ENCODE peak calls at places on chromosomes 2 and 18, in four cellular contexts. D is heart left ventricle, F is stomach, G is prostate gland. S is an unnamed sample. For H3K4me1, the result is how much of the 10 kb centered on the place peaks cover.

GRCh38 chr18:38940863-38941531 is 1375.4 kb upstream of the CELF4 start:
- DNase-seq in G (no peak), D (no peak), F (no peak), S (no peak)

GRCh38 chr2:140401056-140401455 is 1620.9 kb upstream of the NXPH2 start:
- DNase-seq in G (no peak), F (no peak), D (no peak), S (no peak)

GRCh38 chr18:45373286-45373880 is 241.9 kb upstream of the SLC14A2 start:
- DNase-seq in D (no peak), F (no peak), G (no peak), S (no peak)

GRCh38 chr2:85273732-85274731 is 53.8 kb downstream of the TGOLN2 start:
- DNase-seq in F (no peak), D (no peak), G (no peak), S (peak)

GRCh38 chr2:111168528-111168929 is 47.8 kb downstream of the BCL2L11 start:
- DNase-seq in D (peak), F (peak), G (no peak), S (no peak)

GRCh38 chr2:55498582-55498981 is 20.9 kb upstream of the CFAP36 start:
- DNase-seq in D (no peak), F (no peak), G (no peak), S (no peak)

GRCh38 chr2:134201559-134201958 is 52.3 kb upstream of the MGAT5 start:
- DNase-seq in D (no peak), G (no peak), F (no peak), S (no peak)

GRCh38 chr2:21372654-21373053 is 248.9 kb downstream of the TDRD15 start:
- DNase-seq in G (no peak), D (no peak), F (no peak), S (no peak)

GRCh38 chr18:24196764-24197163 is 57.9 kb downstream of the CABYR start:
- DNase-seq in F (no peak), D (no peak), G (no peak), S (no peak)

GRCh38 chr18:37534627-37535026 is 31.0 kb downstream of the CELF4 start:
- DNase-seq in D (no peak), F (no peak), G (no peak), S (no peak)

GRCh38 chr2:64296150-64296500 is 151.9 kb upstream of the PELI1 start:
- DNase-seq in F (no peak), G (no peak), D (no peak), S (no peak)

GRCh38 chr18:74446631-74447403 is 10.3 kb downstream of the DIPK1C start:
- DNase-seq in D (no peak), F (no peak), G (no peak), S (no peak)

GRCh38 chr18:22115573-22115972 is 53.8 kb upstream of the GATA6 start:
- DNase-seq in D (no peak), G (no peak), F (peak), S (no peak)

GRCh38 chr2:39487398-39488250 is 50.5 kb upstream of the MAP4K3 start:
- DNase-seq in D (no peak), G (no peak), F (no peak), S (no peak)

GRCh38 chr18:12458761-12459160 is 51.0 kb downstream of the PRELID3A start:
- DNase-seq in F (no peak), D (no peak), G (no peak), S (no peak)

GRCh38 chr18:28181616-28182015 is 4.7 kb upstream of the CDH2 start:
- DNase-seq in G (no peak), D (no peak), F (no peak), S (no peak)

GRCh38 chr2:235026649-235027557 is 75.1 kb downstream of the SH3BP4 start:
- DNase-seq in F (peak), G (peak), D (peak), S (peak)

GRCh38 chr2:45256867-45257641 is 247.8 kb upstream of the SIX2 start:
- DNase-seq in F (no peak), D (no peak), G (peak), S (no peak)

GRCh38 chr2:147636238-147636887 is 208.5 kb upstream of the ACVR2A start:
- DNase-seq in G (no peak), F (no peak), D (no peak), S (no peak)

GRCh38 chr18:29147944-29148343 is 971.0 kb upstream of the CDH2 start:
- DNase-seq in F (no peak), G (no peak), D (no peak), S (no peak)

GRCh38 chr18:498901-499300 is 1.6 kb downstream of the COLEC12 start:
- DNase-seq in F (no peak), D (no peak), G (no peak), S (no peak)

GRCh38 chr2:36380624-36381481 is 25.3 kb downstream of the CRIM1 start:
- DNase-seq in F (no peak), G (no peak), D (no peak), S (no peak)

GRCh38 chr2:7835693-7836680 is 845.9 kb upstream of the ID2 start:
- DNase-seq in F (no peak), G (no peak), D (no peak), S (no peak)

GRCh38 chr2:219998714-219999227 is 371.3 kb downstream of the SLC4A3 start:
- DNase-seq in G (no peak), F (no peak), D (no peak), S (no peak)

GRCh38 chr18:39841133-39842041 is 2113.6 kb upstream of the PIK3C3 start:
- DNase-seq in D (peak), F (peak), G (peak), S (peak)

GRCh38 chr2:104033399-104033798 is 820.5 kb upstream of the POU3F3 start:
- DNase-seq in F (no peak), D (no peak), G (no peak), S (no peak)

GRCh38 chr2:109690822-109691541 is 76.8 kb downstream of the SOWAHC start:
- DNase-seq in F (peak), D (peak), G (peak), S (peak)

GRCh38 chr2:38591152-38591551 is 11.6 kb downstream of the HNRNPLL start:
- DNase-seq in F (no peak), G (no peak), D (no peak), S (no peak)

GRCh38 chr18:27661320-27662049 is 476.4 kb upstream of the CHST9 start:
- DNase-seq in G (no peak), F (no peak), D (no peak), S (no peak)

GRCh38 chr2:65277791-65278449 is 50.3 kb downstream of the ACTR2 start:
- DNase-seq in D (peak), G (no peak), F (no peak), S (no peak)

GRCh38 chr18:1618364-1618763 is 713.7 kb downstream of the ADCYAP1 start:
- DNase-seq in G (no peak), F (no peak), D (no peak), S (no peak)

GRCh38 chr2:176421291-176422050 is 152.2 kb downstream of the MTX2 start:
- DNase-seq in D (no peak), G (no peak), F (no peak), S (no peak)

GRCh38 chr2:237939251-237939650 is 27.6 kb upstream of the UBE2F start:
- DNase-seq in D (no peak), G (no peak), F (no peak), S (no peak)

GRCh38 chr2:109098921-109099273 is 30.1 kb upstream of the SH3RF3 start:
- DNase-seq in G (peak), F (no peak), D (no peak), S (no peak)

GRCh38 chr2:68074050-68074449 is 11.2 kb upstream of the C1D start:
- DNase-seq in G (no peak), D (no peak), F (no peak), S (no peak)

GRCh38 chr18:79567481-79568147 is 112.0 kb upstream of the CTDP1 start:
- DNase-seq in D (peak), G (peak), F (no peak), S (peak)

GRCh38 chr18:71239111-71239624 is 950.3 kb downstream of the SOCS6 start:
- DNase-seq in G (no peak), F (no peak), D (no peak), S (no peak)

GRCh38 chr2:159615936-159616733 is at the start of gene BAZ2B:
- DNase-seq in D (no peak), F (peak), G (peak), S (no peak)
- TF ChIP-seq POLR2A in D (peak), F (no peak), G (peak), S (peak)

DNA sequence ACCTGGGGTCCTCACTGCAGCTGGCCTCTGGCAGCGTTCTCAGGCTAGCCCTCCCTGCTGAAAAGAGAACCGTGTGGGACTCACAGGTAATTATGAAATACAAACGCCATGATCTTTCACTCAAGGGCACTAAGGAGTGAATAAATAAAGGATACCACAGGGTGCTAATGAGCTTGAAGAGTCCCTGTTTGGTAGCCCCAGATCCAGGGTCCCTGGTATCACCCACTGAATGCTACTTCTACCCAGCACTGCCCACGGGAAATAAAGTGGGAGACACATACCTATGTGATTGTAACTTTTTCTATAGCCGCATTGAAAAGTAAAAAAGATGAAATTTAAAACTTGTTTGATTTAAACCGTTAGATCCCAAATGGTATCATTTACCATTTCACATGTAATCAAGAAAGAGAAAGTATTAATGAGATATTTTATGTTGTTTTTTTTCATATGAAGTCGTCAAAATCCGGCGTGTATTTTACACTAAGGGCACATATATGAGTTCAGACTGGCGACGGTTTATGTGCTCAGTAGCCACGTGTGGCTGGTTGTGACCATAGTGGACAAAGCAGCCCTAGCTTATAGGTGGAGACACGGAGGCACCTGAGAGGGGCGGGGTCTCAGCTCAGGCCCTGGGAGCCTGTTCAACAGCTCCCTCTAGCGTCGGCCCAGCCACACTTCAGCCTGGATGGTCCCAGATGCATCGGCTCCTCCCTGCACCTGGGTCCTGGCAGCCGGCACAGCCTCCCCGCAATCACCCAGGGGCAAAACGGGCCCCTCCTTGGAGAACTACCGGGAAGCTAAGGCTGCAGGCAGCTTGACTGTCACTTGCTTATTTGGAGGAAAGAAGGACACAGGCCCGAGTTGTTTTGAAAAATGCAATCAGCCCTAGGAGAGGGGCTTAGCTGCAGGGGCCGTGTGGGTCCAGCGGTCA is 39.2 kb downstream of the ODC1 start:
- DNase-seq in F (peak), G (peak), D (peak), S (peak)
- H3K4me3 ChIP-seq in F (no peak), G (no peak), D (no peak), S (peak)

GRCh38 chr2:28624798-28625701 is 126.6 kb upstream of the PPP1CB start:
- DNase-seq in F (peak), D (peak), G (no peak), S (peak)
- H3K4me1 ChIP-seq in F (half or more), D (half or more), G (under half), S (under half)

GRCh38 chr2:236754234-236754924 is 184.8 kb downstream of the ACKR3 start:
- DNase-seq in F (no peak), G (no peak), D (no peak), S (no peak)

GRCh38 chr2:236752111-236752510 is 182.5 kb downstream of the ACKR3 start:
- DNase-seq in D (no peak), G (no peak), F (no peak), S (no peak)

GRCh38 chr2:236749346-236749745 is 179.7 kb downstream of the ACKR3 start:
- DNase-seq in G (no peak), D (no peak), F (no peak), S (no peak)

GRCh38 chr2:236755278-236755840 is 185.7 kb downstream of the ACKR3 start:
- DNase-seq in F (no peak), D (no peak), G (no peak), S (no peak)

GRCh38 chr2:236753611-236754010 is 184.0 kb downstream of the ACKR3 start:
- DNase-seq in F (no peak), D (no peak), G (no peak), S (no peak)
- TF ChIP-seq POLR2A in F (no peak), D (no peak), G (no peak), S (no peak)

DNA sequence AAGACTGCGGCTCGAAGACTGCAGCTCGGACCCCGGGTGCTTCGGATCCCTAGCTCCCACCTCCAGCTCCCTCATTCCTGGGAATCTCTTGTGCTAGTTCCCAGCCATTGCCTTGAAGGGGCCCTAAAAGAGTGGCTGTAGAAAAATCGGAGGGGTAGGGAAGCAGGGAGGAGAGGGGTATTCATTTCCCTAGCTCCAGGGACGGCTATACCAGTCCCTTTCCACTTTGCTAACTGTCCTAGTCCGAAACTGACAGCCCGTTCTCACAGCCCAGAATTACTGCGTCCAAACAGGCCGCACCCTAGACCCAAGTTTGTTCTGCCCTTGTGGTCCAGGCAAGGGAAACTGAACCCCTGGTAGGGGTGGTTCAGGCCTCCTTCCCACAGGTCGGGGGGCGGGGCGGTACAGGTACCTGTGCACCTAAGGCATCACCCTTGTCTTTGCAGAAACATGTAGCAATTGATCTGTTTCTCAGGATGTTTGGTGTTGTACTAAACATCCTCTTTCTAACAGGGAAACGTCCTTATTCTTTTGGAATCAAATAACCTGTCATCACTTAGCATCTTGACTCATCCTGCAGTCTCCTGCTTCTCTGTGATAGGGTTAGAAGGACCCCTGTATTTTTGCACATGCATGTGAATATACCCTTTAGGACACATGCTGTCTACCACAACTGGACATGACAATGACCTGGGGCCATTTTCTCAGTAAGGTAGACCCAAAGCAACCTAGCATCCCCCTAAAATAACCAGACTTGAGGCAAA is 4.0 kb downstream of the EMX1 start:
- DNase-seq in D (no peak), F (peak), G (no peak), S (no peak)
- H3K4me3 ChIP-seq in D (no peak), F (no peak), G (no peak), S (no peak)

GRCh38 chr2:47079515-47080412 is 75.3 kb downstream of the STPG4 start:
- DNase-seq in D (peak), F (no peak), G (no peak), S (no peak)
- H3K4me1 ChIP-seq in D (half or more), F (half or more), G (under half), S (under half)

DNA sequence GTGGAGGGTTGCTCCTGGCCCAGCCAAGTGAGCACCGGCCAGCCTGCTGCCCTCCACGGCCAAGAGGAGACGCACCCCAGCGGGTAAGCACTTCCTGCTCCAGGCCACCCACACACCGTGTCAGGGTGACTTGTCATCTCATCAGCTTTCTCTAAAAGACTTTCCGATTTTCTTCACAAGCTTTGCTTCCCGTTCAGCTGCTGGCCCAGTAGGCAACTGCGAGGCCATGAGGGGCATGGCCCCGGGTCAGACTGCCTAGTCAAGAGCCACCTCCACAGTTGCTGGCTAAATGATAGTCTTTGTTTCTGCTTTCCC is 13.8 kb upstream of the CNNM3 start:
- DNase-seq in F (no peak), D (no peak), G (no peak), S (no peak)
- TF ChIP-seq POLR2A in F (no peak), D (no peak), G (no peak), S (no peak)

GRCh38 chr2:1742680-1743395 is 1.5 kb downstream of the PXDN start:
- DNase-seq in D (peak), F (peak), G (peak), S (peak)
- H3K4me3 ChIP-seq in D (peak), F (peak), G (peak), S (peak)

GRCh38 chr2:149180226-149180875 is 141.9 kb downstream of the LYPD6B start:
- DNase-seq in F (no peak), G (no peak), D (no peak), S (no peak)

GRCh38 chr2:149185942-149186490 is 144.4 kb upstream of the LYPD6 start:
- DNase-seq in D (no peak), G (no peak), F (no peak), S (no peak)

GRCh38 chr2:149187061-149187460 is 143.3 kb upstream of the LYPD6 start:
- DNase-seq in D (no peak), G (no peak), F (no peak), S (no peak)

GRCh38 chr2:149184994-149185393 is 145.4 kb upstream of the LYPD6 start:
- DNase-seq in G (no peak), F (no peak), D (no peak), S (no peak)

DNA sequence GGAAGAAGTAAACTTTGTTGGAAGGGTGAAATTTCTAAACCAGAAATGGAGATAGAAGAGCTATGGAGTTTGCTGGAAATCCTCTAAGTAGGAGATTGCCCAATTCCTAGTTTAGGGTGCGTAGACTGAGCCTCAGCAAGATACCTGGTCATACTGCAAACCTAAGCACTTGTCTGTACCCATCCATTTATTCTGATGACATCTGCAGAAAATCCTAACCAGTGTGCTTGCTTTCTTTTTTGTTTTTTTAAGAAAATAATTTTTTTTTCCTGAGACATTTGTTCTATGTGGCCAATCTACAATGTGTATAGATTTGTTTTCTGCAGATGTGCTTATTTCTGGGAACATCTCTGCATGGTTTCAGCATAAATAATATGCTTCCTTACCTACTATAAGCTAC is 144.7 kb downstream of the LYPD6B start:
- DNase-seq in G (no peak), D (no peak), F (no peak), S (no peak)
- H3K4me1 ChIP-seq in G (under half), D (under half), F (under half), S (under half)

S was measured in breast epithelium.